ENCODE peak calls at places on chromosome 15, in nine cellular contexts. One of them, this sample, is unnamed.

GRCh38 chr15:100766225-100767001 is 113.2 kb upstream of the ALDH1A3 start:
- DNase-seq in heart right ventricle: no peak
- DNase-seq in tibial artery: peak
- DNase-seq in GM23248: no peak
- DNase-seq in effector memory CD4-positive, alpha-beta T cell: no peak
- DNase-seq in kidney: no peak
- DNase-seq in stomach: no peak
- DNase-seq in substantia nigra: no peak
- DNase-seq in mesendoderm: peak
- DNase-seq in this sample: no peak

GRCh38 chr15:29039466-29040366 is 153.9 kb downstream of the APBA2 start:
- DNase-seq in heart right ventricle: no peak
- DNase-seq in tibial artery: no peak
- DNase-seq in GM23248: no peak
- DNase-seq in effector memory CD4-positive, alpha-beta T cell: no peak
- DNase-seq in kidney: no peak
- DNase-seq in stomach: no peak
- DNase-seq in substantia nigra: no peak
- DNase-seq in mesendoderm: no peak
- DNase-seq in this sample: no peak

GRCh38 chr15:100681335-100681746 is 79.0 kb downstream of the ASB7 start:
- DNase-seq in heart right ventricle: no peak
- DNase-seq in tibial artery: peak
- DNase-seq in GM23248: no peak
- DNase-seq in effector memory CD4-positive, alpha-beta T cell: no peak
- DNase-seq in kidney: no peak
- DNase-seq in stomach: no peak
- DNase-seq in substantia nigra: no peak
- DNase-seq in mesendoderm: no peak
- DNase-seq in this sample: peak

GRCh38 chr15:94523873-94524272 is 292.5 kb downstream of the MCTP2 start:
- DNase-seq in heart right ventricle: no peak
- DNase-seq in tibial artery: no peak
- DNase-seq in GM23248: no peak
- DNase-seq in effector memory CD4-positive, alpha-beta T cell: no peak
- DNase-seq in kidney: no peak
- DNase-seq in stomach: no peak
- DNase-seq in substantia nigra: no peak
- DNase-seq in mesendoderm: no peak
- DNase-seq in this sample: no peak

GRCh38 chr15:56783857-56784661 is 50.8 kb upstream of the ZNF280D start:
- DNase-seq in heart right ventricle: no peak
- DNase-seq in tibial artery: no peak
- DNase-seq in GM23248: no peak
- DNase-seq in effector memory CD4-positive, alpha-beta T cell: no peak
- DNase-seq in kidney: no peak
- DNase-seq in stomach: no peak
- DNase-seq in substantia nigra: no peak
- DNase-seq in mesendoderm: no peak
- DNase-seq in this sample: no peak

GRCh38 chr15:82810061-82810862 is 834 bp downstream of the WHAMM start:
- DNase-seq in heart right ventricle: peak
- DNase-seq in tibial artery: no peak
- DNase-seq in GM23248: peak
- DNase-seq in effector memory CD4-positive, alpha-beta T cell: peak
- DNase-seq in kidney: peak
- DNase-seq in stomach: peak
- DNase-seq in substantia nigra: no peak
- DNase-seq in mesendoderm: peak
- DNase-seq in this sample: no peak

GRCh38 chr15:90336705-90337141 is 15.4 kb upstream of the ZNF774 start:
- DNase-seq in heart right ventricle: no peak
- DNase-seq in tibial artery: no peak
- DNase-seq in GM23248: peak
- DNase-seq in effector memory CD4-positive, alpha-beta T cell: no peak
- DNase-seq in kidney: no peak
- DNase-seq in stomach: no peak
- DNase-seq in substantia nigra: no peak
- DNase-seq in mesendoderm: no peak
- DNase-seq in this sample: no peak

GRCh38 chr15:49096090-49096750 is 50.0 kb upstream of the SECISBP2L start:
- DNase-seq in heart right ventricle: no peak
- DNase-seq in tibial artery: no peak
- DNase-seq in GM23248: no peak
- DNase-seq in effector memory CD4-positive, alpha-beta T cell: no peak
- DNase-seq in kidney: no peak
- DNase-seq in stomach: no peak
- DNase-seq in substantia nigra: no peak
- DNase-seq in mesendoderm: no peak
- DNase-seq in this sample: no peak

GRCh38 chr15:101795455-101795854 is 7.9 kb upstream of the OR4F6 start:
- DNase-seq in heart right ventricle: no peak
- DNase-seq in tibial artery: no peak
- DNase-seq in GM23248: peak
- DNase-seq in effector memory CD4-positive, alpha-beta T cell: no peak
- DNase-seq in kidney: no peak
- DNase-seq in stomach: no peak
- DNase-seq in substantia nigra: no peak
- DNase-seq in mesendoderm: no peak
- DNase-seq in this sample: no peak

GRCh38 chr15:63023351-63023945 is 19.1 kb upstream of the TPM1 start:
- DNase-seq in heart right ventricle: no peak
- DNase-seq in tibial artery: no peak
- DNase-seq in GM23248: peak
- DNase-seq in effector memory CD4-positive, alpha-beta T cell: no peak
- DNase-seq in kidney: no peak
- DNase-seq in stomach: no peak
- DNase-seq in substantia nigra: no peak
- DNase-seq in mesendoderm: no peak
- DNase-seq in this sample: no peak

DNA sequence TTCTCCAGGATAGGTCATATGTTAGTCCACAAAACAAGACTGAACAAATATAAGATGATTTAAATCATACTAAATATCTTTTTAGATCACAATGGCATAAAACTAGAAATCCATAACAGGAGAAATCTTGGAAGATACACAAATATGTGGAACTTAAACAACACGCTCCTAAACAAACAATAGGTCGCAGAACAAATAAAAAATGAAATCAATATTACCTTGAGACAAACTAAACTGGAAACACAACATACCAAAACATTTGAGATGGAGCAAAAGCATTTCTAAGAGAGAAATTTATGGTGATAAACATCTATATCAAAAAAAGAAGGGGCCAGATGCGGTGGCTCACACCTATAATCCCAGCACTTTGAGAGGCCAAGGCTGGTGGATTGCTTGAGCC is 8.3 kb upstream of the TMCO5A start:
- DNase-seq in heart right ventricle: no peak
- DNase-seq in tibial artery: no peak
- DNase-seq in GM23248: no peak
- DNase-seq in effector memory CD4-positive, alpha-beta T cell: no peak
- DNase-seq in kidney: no peak
- DNase-seq in stomach: no peak
- DNase-seq in substantia nigra: no peak
- DNase-seq in mesendoderm: no peak
- DNase-seq in this sample: no peak
- H3K27ac ChIP-seq in heart right ventricle: no peak
- H3K27ac ChIP-seq in tibial artery: no peak
- H3K27ac ChIP-seq in GM23248: no peak
- H3K27ac ChIP-seq in effector memory CD4-positive, alpha-beta T cell: no peak
- H3K27ac ChIP-seq in kidney: no peak
- H3K27ac ChIP-seq in stomach: no peak
- H3K27ac ChIP-seq in substantia nigra: no peak
- H3K27ac ChIP-seq in mesendoderm: no peak
- H3K27ac ChIP-seq in this sample: no peak

GRCh38 chr15:85445361-85445760 is 65.0 kb downstream of the AKAP13 start:
- DNase-seq in heart right ventricle: no peak
- DNase-seq in tibial artery: no peak
- DNase-seq in GM23248: no peak
- DNase-seq in effector memory CD4-positive, alpha-beta T cell: no peak
- DNase-seq in kidney: no peak
- DNase-seq in stomach: no peak
- DNase-seq in substantia nigra: no peak
- DNase-seq in mesendoderm: no peak
- DNase-seq in this sample: no peak

GRCh38 chr15:85440451-85440850 is 60.0 kb downstream of the AKAP13 start:
- DNase-seq in heart right ventricle: no peak
- DNase-seq in tibial artery: no peak
- DNase-seq in GM23248: no peak
- DNase-seq in effector memory CD4-positive, alpha-beta T cell: no peak
- DNase-seq in kidney: no peak
- DNase-seq in stomach: no peak
- DNase-seq in substantia nigra: no peak
- DNase-seq in mesendoderm: no peak
- DNase-seq in this sample: no peak

GRCh38 chr15:85443593-85444328 is 63.4 kb downstream of the AKAP13 start:
- DNase-seq in heart right ventricle: no peak
- DNase-seq in tibial artery: no peak
- DNase-seq in GM23248: peak
- DNase-seq in effector memory CD4-positive, alpha-beta T cell: peak
- DNase-seq in kidney: no peak
- DNase-seq in stomach: no peak
- DNase-seq in substantia nigra: no peak
- DNase-seq in mesendoderm: peak
- DNase-seq in this sample: no peak

GRCh38 chr15:85444329-85444605 is 63.9 kb downstream of the AKAP13 start:
- DNase-seq in heart right ventricle: no peak
- DNase-seq in tibial artery: no peak
- DNase-seq in GM23248: no peak
- DNase-seq in effector memory CD4-positive, alpha-beta T cell: no peak
- DNase-seq in kidney: no peak
- DNase-seq in stomach: no peak
- DNase-seq in substantia nigra: no peak
- DNase-seq in mesendoderm: no peak
- DNase-seq in this sample: no peak

GRCh38 chr15:85443046-85443445 is 62.6 kb downstream of the AKAP13 start:
- DNase-seq in heart right ventricle: no peak
- DNase-seq in tibial artery: no peak
- DNase-seq in GM23248: no peak
- DNase-seq in effector memory CD4-positive, alpha-beta T cell: no peak
- DNase-seq in kidney: no peak
- DNase-seq in stomach: no peak
- DNase-seq in substantia nigra: no peak
- DNase-seq in mesendoderm: no peak
- DNase-seq in this sample: no peak
- H3K27ac ChIP-seq in heart right ventricle: peak
- H3K27ac ChIP-seq in tibial artery: no peak
- H3K27ac ChIP-seq in GM23248: no peak
- H3K27ac ChIP-seq in effector memory CD4-positive, alpha-beta T cell: no peak
- H3K27ac ChIP-seq in kidney: no peak
- H3K27ac ChIP-seq in stomach: no peak
- H3K27ac ChIP-seq in substantia nigra: no peak
- H3K27ac ChIP-seq in mesendoderm: no peak
- H3K27ac ChIP-seq in this sample: no peak

GRCh38 chr15:60918234-60918964 is 310.7 kb downstream of the RORA start:
- DNase-seq in heart right ventricle: no peak
- DNase-seq in tibial artery: no peak
- DNase-seq in GM23248: no peak
- DNase-seq in effector memory CD4-positive, alpha-beta T cell: no peak
- DNase-seq in kidney: no peak
- DNase-seq in stomach: peak
- DNase-seq in substantia nigra: no peak
- DNase-seq in mesendoderm: no peak
- DNase-seq in this sample: no peak

GRCh38 chr15:60917469-60918130 is 311.5 kb downstream of the RORA start:
- DNase-seq in heart right ventricle: peak
- DNase-seq in tibial artery: peak
- DNase-seq in GM23248: peak
- DNase-seq in effector memory CD4-positive, alpha-beta T cell: no peak
- DNase-seq in kidney: peak
- DNase-seq in stomach: peak
- DNase-seq in substantia nigra: no peak
- DNase-seq in mesendoderm: no peak
- DNase-seq in this sample: peak

GRCh38 chr15:60916032-60916673 is 312.9 kb downstream of the RORA start:
- DNase-seq in heart right ventricle: no peak
- DNase-seq in tibial artery: no peak
- DNase-seq in GM23248: no peak
- DNase-seq in effector memory CD4-positive, alpha-beta T cell: no peak
- DNase-seq in kidney: no peak
- DNase-seq in stomach: no peak
- DNase-seq in substantia nigra: no peak
- DNase-seq in mesendoderm: peak
- DNase-seq in this sample: no peak

GRCh38 chr15:60914360-60914759 is 314.7 kb downstream of the RORA start:
- DNase-seq in heart right ventricle: no peak
- DNase-seq in tibial artery: no peak
- DNase-seq in GM23248: no peak
- DNase-seq in effector memory CD4-positive, alpha-beta T cell: no peak
- DNase-seq in kidney: no peak
- DNase-seq in stomach: no peak
- DNase-seq in substantia nigra: no peak
- DNase-seq in mesendoderm: no peak
- DNase-seq in this sample: no peak

GRCh38 chr15:60916674-60917468 is 312.2 kb downstream of the RORA start:
- DNase-seq in heart right ventricle: peak
- DNase-seq in tibial artery: peak
- DNase-seq in GM23248: peak
- DNase-seq in effector memory CD4-positive, alpha-beta T cell: peak
- DNase-seq in kidney: peak
- DNase-seq in stomach: peak
- DNase-seq in substantia nigra: peak
- DNase-seq in mesendoderm: peak
- DNase-seq in this sample: peak
- H3K27ac ChIP-seq in heart right ventricle: peak
- H3K27ac ChIP-seq in tibial artery: peak
- H3K27ac ChIP-seq in GM23248: peak
- H3K27ac ChIP-seq in effector memory CD4-positive, alpha-beta T cell: peak
- H3K27ac ChIP-seq in kidney: peak
- H3K27ac ChIP-seq in stomach: peak
- H3K27ac ChIP-seq in substantia nigra: no peak
- H3K27ac ChIP-seq in mesendoderm: no peak
- H3K27ac ChIP-seq in this sample: peak

GRCh38 chr15:64857421-64857820 is 15.7 kb downstream of the PLEKHO2 start:
- DNase-seq in heart right ventricle: no peak
- DNase-seq in tibial artery: no peak
- DNase-seq in GM23248: peak
- DNase-seq in effector memory CD4-positive, alpha-beta T cell: no peak
- DNase-seq in kidney: no peak
- DNase-seq in stomach: no peak
- DNase-seq in substantia nigra: no peak
- DNase-seq in mesendoderm: peak
- DNase-seq in this sample: no peak

GRCh38 chr15:64855206-64856000 is 13.7 kb downstream of the PLEKHO2 start:
- DNase-seq in heart right ventricle: no peak
- DNase-seq in tibial artery: no peak
- DNase-seq in GM23248: peak
- DNase-seq in effector memory CD4-positive, alpha-beta T cell: no peak
- DNase-seq in kidney: peak
- DNase-seq in stomach: no peak
- DNase-seq in substantia nigra: peak
- DNase-seq in mesendoderm: no peak
- DNase-seq in this sample: no peak

GRCh38 chr15:64856429-64857145 is 14.9 kb downstream of the PLEKHO2 start:
- DNase-seq in heart right ventricle: peak
- DNase-seq in tibial artery: peak
- DNase-seq in GM23248: peak
- DNase-seq in effector memory CD4-positive, alpha-beta T cell: no peak
- DNase-seq in kidney: peak
- DNase-seq in stomach: no peak
- DNase-seq in substantia nigra: peak
- DNase-seq in mesendoderm: peak
- DNase-seq in this sample: no peak

GRCh38 chr15:64859226-64859625 is 17.5 kb downstream of the PLEKHO2 start:
- DNase-seq in heart right ventricle: no peak
- DNase-seq in tibial artery: no peak
- DNase-seq in GM23248: no peak
- DNase-seq in effector memory CD4-positive, alpha-beta T cell: no peak
- DNase-seq in kidney: no peak
- DNase-seq in stomach: no peak
- DNase-seq in substantia nigra: no peak
- DNase-seq in mesendoderm: no peak
- DNase-seq in this sample: no peak

GRCh38 chr15:64858136-64858535 is 16.4 kb downstream of the PLEKHO2 start:
- DNase-seq in heart right ventricle: no peak
- DNase-seq in tibial artery: no peak
- DNase-seq in GM23248: no peak
- DNase-seq in effector memory CD4-positive, alpha-beta T cell: no peak
- DNase-seq in kidney: no peak
- DNase-seq in stomach: no peak
- DNase-seq in substantia nigra: no peak
- DNase-seq in mesendoderm: no peak
- DNase-seq in this sample: no peak
- H3K27ac ChIP-seq in heart right ventricle: no peak
- H3K27ac ChIP-seq in tibial artery: peak
- H3K27ac ChIP-seq in GM23248: peak
- H3K27ac ChIP-seq in effector memory CD4-positive, alpha-beta T cell: peak
- H3K27ac ChIP-seq in kidney: peak
- H3K27ac ChIP-seq in stomach: peak
- H3K27ac ChIP-seq in substantia nigra: peak
- H3K27ac ChIP-seq in mesendoderm: no peak
- H3K27ac ChIP-seq in this sample: no peak

This sample was measured in gastrocnemius medialis.